ENCODE peak calls at places on chromosomes 4 and X, in five cellular contexts. One of them, this sample, is unnamed.

GRCh38 chr4:23934223-23934622 is 44.4 kb upstream of the PPARGC1A start:
- DNase-seq in neural progenitor cell: peak; percentile 44
- DNase-seq in GM23338: peak; percentile 36
- DNase-seq in MM.1S: no peak
- DNase-seq in GM23248: no peak
- DNase-seq in this sample: no peak

GRCh38 chr4:2839060-2839459 is 4.6 kb upstream of the ADD1 start:
- DNase-seq in neural progenitor cell: no peak
- DNase-seq in GM23338: no peak
- DNase-seq in MM.1S: no peak
- DNase-seq in GM23248: no peak
- DNase-seq in this sample: no peak

GRCh38 chr4:154660052-154660451 is 47.6 kb upstream of the FGG start:
- DNase-seq in neural progenitor cell: no peak
- DNase-seq in GM23338: no peak
- DNase-seq in MM.1S: no peak
- DNase-seq in GM23248: no peak
- DNase-seq in this sample: no peak

GRCh38 chr4:149549911-149550310 is 265.7 kb downstream of the IQCM start:
- DNase-seq in neural progenitor cell: peak; percentile 38
- DNase-seq in GM23338: peak; percentile 67
- DNase-seq in MM.1S: no peak
- DNase-seq in GM23248: no peak
- DNase-seq in this sample: peak; percentile 22

GRCh38 chrX:110409925-110410324 is 51.3 kb downstream of the RTL9 start:
- DNase-seq in neural progenitor cell: no peak
- DNase-seq in GM23338: no peak
- DNase-seq in MM.1S: no peak
- DNase-seq in GM23248: peak; percentile 83
- DNase-seq in this sample: peak; percentile 80

GRCh38 chrX:149940015-149940716 is 1.9 kb upstream of the EOLA2 start:
- DNase-seq in neural progenitor cell: peak; percentile 92
- DNase-seq in GM23338: peak; percentile 93
- DNase-seq in MM.1S: peak; percentile 89
- DNase-seq in GM23248: peak; percentile 94
- DNase-seq in this sample: peak; percentile 94

GRCh38 chr4:20196476-20196875 is 55.2 kb upstream of the SLIT2 start:
- DNase-seq in neural progenitor cell: no peak
- DNase-seq in GM23338: no peak
- DNase-seq in MM.1S: no peak
- DNase-seq in GM23248: peak; percentile 75
- DNase-seq in this sample: peak; percentile 81

GRCh38 chrX:77528034-77528433 is 80.8 kb downstream of the FGF16 start:
- DNase-seq in neural progenitor cell: no peak
- DNase-seq in GM23338: no peak
- DNase-seq in MM.1S: no peak
- DNase-seq in GM23248: no peak
- DNase-seq in this sample: no peak

GRCh38 chrX:38806054-38806389 is 4.8 kb downstream of the MID1IP1 start:
- DNase-seq in neural progenitor cell: no peak
- DNase-seq in GM23338: no peak
- DNase-seq in MM.1S: no peak
- DNase-seq in GM23248: peak; percentile 80
- DNase-seq in this sample: no peak

GRCh38 chr4:45636175-45636574 is 487.7 kb downstream of the GABRG1 start:
- DNase-seq in neural progenitor cell: no peak
- DNase-seq in GM23338: no peak
- DNase-seq in MM.1S: no peak
- DNase-seq in GM23248: no peak
- DNase-seq in this sample: no peak

GRCh38 chr4:74189331-74190043 is 31.6 kb downstream of the MTHFD2L start:
- DNase-seq in neural progenitor cell: peak; percentile 70
- DNase-seq in GM23338: peak; percentile 76
- DNase-seq in MM.1S: peak; percentile 58
- DNase-seq in GM23248: peak; percentile 71
- DNase-seq in this sample: peak; percentile 79

GRCh38 chrX:53471346-53471745 is 37.2 kb upstream of the HSD17B10 start:
- DNase-seq in neural progenitor cell: no peak
- DNase-seq in GM23338: no peak
- DNase-seq in MM.1S: no peak
- DNase-seq in GM23248: peak; percentile 26
- DNase-seq in this sample: no peak

GRCh38 chr4:168925789-168926490 is 84.1 kb downstream of the CBR4 start:
- DNase-seq in neural progenitor cell: no peak
- DNase-seq in GM23338: no peak
- DNase-seq in MM.1S: no peak
- DNase-seq in GM23248: no peak
- DNase-seq in this sample: no peak
- H3F3A ChIP-seq in neural progenitor cell: peaks cover 58% of the 10 kb centered on the region
- H3F3A ChIP-seq in GM23338: no peaks in the 10 kb centered on the region
- H3F3A ChIP-seq in MM.1S: no peaks in the 10 kb centered on the region
- H3F3A ChIP-seq in GM23248: peaks cover 14% of the 10 kb centered on the region
- H3F3A ChIP-seq in this sample: no peaks in the 10 kb centered on the region

DNA sequence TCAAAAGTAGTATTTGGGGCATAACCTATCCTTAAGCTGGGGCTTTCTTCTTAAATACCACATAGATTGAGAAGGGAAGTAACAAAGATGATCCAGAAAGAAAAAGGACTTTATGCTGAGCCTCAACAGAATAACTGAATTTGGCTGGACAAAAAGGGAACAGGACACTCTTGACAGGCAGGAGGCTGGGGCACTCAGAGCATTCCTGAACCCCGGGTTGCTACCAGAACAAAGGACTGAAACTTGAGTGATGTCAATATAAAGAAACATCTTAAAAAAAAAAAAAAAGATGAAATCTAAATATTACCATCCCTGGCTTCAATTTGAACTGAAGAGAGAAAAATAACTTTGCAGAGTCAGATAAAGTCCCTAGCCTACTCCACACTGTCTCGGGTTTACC is 23.9 kb downstream of the RELL1 start:
- DNase-seq in neural progenitor cell: peak; percentile 50
- DNase-seq in GM23338: peak; percentile 57
- DNase-seq in MM.1S: no peak
- DNase-seq in GM23248: no peak
- DNase-seq in this sample: no peak
- H3K4me1 ChIP-seq in neural progenitor cell: peaks cover 38% of the 10 kb centered on the region
- H3K4me1 ChIP-seq in GM23338: peaks cover 52% of the 10 kb centered on the region
- H3K4me1 ChIP-seq in MM.1S: peaks cover 12% of the 10 kb centered on the region
- H3K4me1 ChIP-seq in GM23248: peaks cover 22% of the 10 kb centered on the region
- H3K4me1 ChIP-seq in this sample: peaks cover 12% of the 10 kb centered on the region

GRCh38 chr4:76206222-76206942 is 7.2 kb downstream of the SCARB2 start:
- DNase-seq in neural progenitor cell: no peak
- DNase-seq in GM23338: no peak
- DNase-seq in MM.1S: no peak
- DNase-seq in GM23248: peak; percentile 62
- DNase-seq in this sample: no peak
- H3F3A ChIP-seq in neural progenitor cell: no peaks in the 10 kb centered on the region
- H3F3A ChIP-seq in GM23338: no peaks in the 10 kb centered on the region
- H3F3A ChIP-seq in MM.1S: peaks cover 21% of the 10 kb centered on the region
- H3F3A ChIP-seq in GM23248: peaks cover 47% of the 10 kb centered on the region
- H3F3A ChIP-seq in this sample: no peaks in the 10 kb centered on the region

DNA sequence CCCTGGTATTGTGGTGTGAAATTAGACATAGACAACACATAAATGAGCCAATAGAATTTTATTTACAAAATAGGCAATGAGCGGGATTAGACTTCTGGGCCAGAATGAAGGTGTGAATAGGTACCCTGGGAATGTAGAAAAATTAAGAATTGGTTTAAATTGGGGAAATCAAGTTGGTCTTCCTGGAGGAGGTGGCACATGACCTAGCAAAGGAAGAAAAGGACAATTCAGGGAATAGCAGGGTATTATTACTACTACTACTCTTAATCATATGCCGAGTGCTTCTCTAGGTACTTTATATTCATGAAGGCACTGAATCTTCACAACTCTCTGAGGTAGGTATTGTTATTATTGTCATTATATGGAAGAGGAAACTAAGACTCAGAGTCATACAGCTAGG is 202.1 kb downstream of the LHFPL1 start:
- DNase-seq in neural progenitor cell: no peak
- DNase-seq in GM23338: no peak
- DNase-seq in MM.1S: no peak
- DNase-seq in GM23248: no peak
- DNase-seq in this sample: no peak
- H3K4me1 ChIP-seq in neural progenitor cell: no peaks in the 10 kb centered on the region
- H3K4me1 ChIP-seq in GM23338: no peaks in the 10 kb centered on the region
- H3K4me1 ChIP-seq in MM.1S: no peaks in the 10 kb centered on the region
- H3K4me1 ChIP-seq in GM23248: no peaks in the 10 kb centered on the region
- H3K4me1 ChIP-seq in this sample: no peaks in the 10 kb centered on the region

GRCh38 chr4:39514888-39515401 is 12.3 kb downstream of the UGDH start:
- DNase-seq in neural progenitor cell: no peak
- DNase-seq in GM23338: no peak
- DNase-seq in MM.1S: no peak
- DNase-seq in GM23248: peak; percentile 38
- DNase-seq in this sample: peak; percentile 92
- H3F3A ChIP-seq in neural progenitor cell: peaks cover 6% of the 10 kb centered on the region
- H3F3A ChIP-seq in GM23338: peaks cover under 1% of the 10 kb centered on the region
- H3F3A ChIP-seq in MM.1S: no peaks in the 10 kb centered on the region
- H3F3A ChIP-seq in GM23248: peaks cover 25% of the 10 kb centered on the region
- H3F3A ChIP-seq in this sample: no peaks in the 10 kb centered on the region

GRCh38 chrX:72052415-72053090 is 79.2 kb downstream of the RTL5 start:
- DNase-seq in neural progenitor cell: no peak
- DNase-seq in GM23338: peak; percentile 28
- DNase-seq in MM.1S: no peak
- DNase-seq in GM23248: peak; percentile 63
- DNase-seq in this sample: no peak
- H3K4me1 ChIP-seq in neural progenitor cell: peaks cover 9% of the 10 kb centered on the region
- H3K4me1 ChIP-seq in GM23338: peaks cover 39% of the 10 kb centered on the region
- H3K4me1 ChIP-seq in MM.1S: no peaks in the 10 kb centered on the region
- H3K4me1 ChIP-seq in GM23248: peaks cover 9% of the 10 kb centered on the region
- H3K4me1 ChIP-seq in this sample: no peaks in the 10 kb centered on the region

GRCh38 chr4:152665691-152666410 is 13.9 kb downstream of the TMEM154 start:
- DNase-seq in neural progenitor cell: no peak
- DNase-seq in GM23338: peak; percentile 13
- DNase-seq in MM.1S: peak; percentile 89
- DNase-seq in GM23248: no peak
- DNase-seq in this sample: no peak
- H3F3A ChIP-seq in neural progenitor cell: no peaks in the 10 kb centered on the region
- H3F3A ChIP-seq in GM23338: no peaks in the 10 kb centered on the region
- H3F3A ChIP-seq in MM.1S: peaks cover 44% of the 10 kb centered on the region
- H3F3A ChIP-seq in GM23248: no peaks in the 10 kb centered on the region
- H3F3A ChIP-seq in this sample: no peaks in the 10 kb centered on the region

GRCh38 chrX:45760187-45760742 is 559.6 kb upstream of the DIPK2B start:
- DNase-seq in neural progenitor cell: no peak
- DNase-seq in GM23338: no peak
- DNase-seq in MM.1S: no peak
- DNase-seq in GM23248: no peak
- DNase-seq in this sample: no peak
- H3K4me1 ChIP-seq in neural progenitor cell: no peaks in the 10 kb centered on the region
- H3K4me1 ChIP-seq in GM23338: peaks cover 6% of the 10 kb centered on the region
- H3K4me1 ChIP-seq in MM.1S: peaks cover 49% of the 10 kb centered on the region
- H3K4me1 ChIP-seq in GM23248: peaks cover 83% of the 10 kb centered on the region
- H3K4me1 ChIP-seq in this sample: peaks cover 95% of the 10 kb centered on the region

GRCh38 chrX:45622538-45622937 is 421.9 kb upstream of the DIPK2B start:
- DNase-seq in neural progenitor cell: no peak
- DNase-seq in GM23338: no peak
- DNase-seq in MM.1S: no peak
- DNase-seq in GM23248: peak; percentile 74
- DNase-seq in this sample: peak; percentile 9
- H3F3A ChIP-seq in neural progenitor cell: no peaks in the 10 kb centered on the region
- H3F3A ChIP-seq in GM23338: no peaks in the 10 kb centered on the region
- H3F3A ChIP-seq in MM.1S: no peaks in the 10 kb centered on the region
- H3F3A ChIP-seq in GM23248: peaks cover 45% of the 10 kb centered on the region
- H3F3A ChIP-seq in this sample: no peaks in the 10 kb centered on the region

This sample was measured in PC-3.